ENCODE peak calls at places on chromosomes 13 and 19, in six cellular contexts. One of them, this sample, is unnamed.

GRCh38 chr19:1401138-1401888 is at the start of gene GAMT:
- DNase-seq in left ventricle myocardium inferior: peak
- DNase-seq in Peyer's patch: peak
- DNase-seq in AG04449: no peak
- DNase-seq in gastrocnemius medialis: no peak
- DNase-seq in dorsolateral prefrontal cortex: no peak
- DNase-seq in this sample: no peak

GRCh38 chr19:6103217-6103644 is 7.1 kb downstream of the RFX2 start:
- DNase-seq in AG04449: peak
- DNase-seq in gastrocnemius medialis: peak
- DNase-seq in dorsolateral prefrontal cortex: no peak
- DNase-seq in left ventricle myocardium inferior: peak
- DNase-seq in Peyer's patch: no peak
- DNase-seq in this sample: peak

GRCh38 chr19:48368942-48369341 is 4.8 kb downstream of the SYNGR4 start:
- DNase-seq in Peyer's patch: no peak
- DNase-seq in AG04449: no peak
- DNase-seq in dorsolateral prefrontal cortex: no peak
- DNase-seq in left ventricle myocardium inferior: no peak
- DNase-seq in gastrocnemius medialis: no peak
- DNase-seq in this sample: no peak

GRCh38 chr19:5826531-5827341 is 12.8 kb downstream of the FUT6 start:
- DNase-seq in AG04449: no peak
- DNase-seq in dorsolateral prefrontal cortex: no peak
- DNase-seq in Peyer's patch: peak
- DNase-seq in left ventricle myocardium inferior: peak
- DNase-seq in gastrocnemius medialis: no peak
- DNase-seq in this sample: no peak

GRCh38 chr19:3061214-3062161 is 807 bp downstream of the TLE5 start:
- DNase-seq in Peyer's patch: peak
- DNase-seq in dorsolateral prefrontal cortex: no peak
- DNase-seq in left ventricle myocardium inferior: peak
- DNase-seq in gastrocnemius medialis: peak
- DNase-seq in AG04449: no peak
- DNase-seq in this sample: no peak

GRCh38 chr13:47277774-47278173 is 380.9 kb upstream of the HTR2A start:
- DNase-seq in dorsolateral prefrontal cortex: no peak
- DNase-seq in left ventricle myocardium inferior: no peak
- DNase-seq in Peyer's patch: no peak
- DNase-seq in AG04449: no peak
- DNase-seq in gastrocnemius medialis: no peak
- DNase-seq in this sample: no peak

GRCh38 chr13:37681295-37682032 is 82.9 kb upstream of the POSTN start:
- DNase-seq in left ventricle myocardium inferior: no peak
- DNase-seq in Peyer's patch: no peak
- DNase-seq in AG04449: peak
- DNase-seq in dorsolateral prefrontal cortex: no peak
- DNase-seq in gastrocnemius medialis: no peak
- DNase-seq in this sample: no peak

GRCh38 chr19:27867981-27868380 is 1345.0 kb downstream of the UQCRFS1 start:
- DNase-seq in AG04449: no peak
- DNase-seq in dorsolateral prefrontal cortex: no peak
- DNase-seq in left ventricle myocardium inferior: no peak
- DNase-seq in gastrocnemius medialis: no peak
- DNase-seq in Peyer's patch: no peak
- DNase-seq in this sample: no peak

GRCh38 chr19:45469132-45469834 is 1.5 kb downstream of the FOSB start:
- DNase-seq in left ventricle myocardium inferior: peak
- DNase-seq in gastrocnemius medialis: peak
- DNase-seq in dorsolateral prefrontal cortex: peak
- DNase-seq in AG04449: no peak
- DNase-seq in Peyer's patch: peak
- DNase-seq in this sample: peak

GRCh38 chr19:10141973-10142372 is 22.3 kb upstream of the EIF3G start:
- DNase-seq in left ventricle myocardium inferior: no peak
- DNase-seq in Peyer's patch: no peak
- DNase-seq in gastrocnemius medialis: no peak
- DNase-seq in AG04449: no peak
- DNase-seq in dorsolateral prefrontal cortex: no peak
- DNase-seq in this sample: no peak

GRCh38 chr19:16066611-16067104 is 9.6 kb upstream of the TPM4 start:
- DNase-seq in Peyer's patch: peak
- DNase-seq in gastrocnemius medialis: no peak
- DNase-seq in left ventricle myocardium inferior: no peak
- DNase-seq in AG04449: no peak
- DNase-seq in dorsolateral prefrontal cortex: no peak
- DNase-seq in this sample: no peak

GRCh38 chr19:37999309-38000213 is 92.6 kb downstream of the SIPA1L3 start:
- DNase-seq in Peyer's patch: no peak
- DNase-seq in left ventricle myocardium inferior: peak
- DNase-seq in AG04449: peak
- DNase-seq in gastrocnemius medialis: peak
- DNase-seq in dorsolateral prefrontal cortex: no peak
- DNase-seq in this sample: peak

GRCh38 chr19:6987850-6988249 is 33.4 kb downstream of the MBD3L2B start:
- DNase-seq in left ventricle myocardium inferior: no peak
- DNase-seq in dorsolateral prefrontal cortex: no peak
- DNase-seq in gastrocnemius medialis: no peak
- DNase-seq in Peyer's patch: no peak
- DNase-seq in AG04449: no peak
- DNase-seq in this sample: no peak

GRCh38 chr19:5314012-5314906 is 26.4 kb downstream of the PTPRS start:
- DNase-seq in Peyer's patch: no peak
- DNase-seq in left ventricle myocardium inferior: no peak
- DNase-seq in AG04449: no peak
- DNase-seq in gastrocnemius medialis: no peak
- DNase-seq in dorsolateral prefrontal cortex: no peak
- DNase-seq in this sample: no peak

GRCh38 chr13:73287871-73288270 is 229.1 kb downstream of the KLF5 start:
- DNase-seq in Peyer's patch: no peak
- DNase-seq in dorsolateral prefrontal cortex: no peak
- DNase-seq in gastrocnemius medialis: no peak
- DNase-seq in left ventricle myocardium inferior: no peak
- DNase-seq in AG04449: no peak
- DNase-seq in this sample: no peak

GRCh38 chr19:395467-395866 is 13.5 kb downstream of the C2CD4C start:
- DNase-seq in AG04449: no peak
- DNase-seq in Peyer's patch: no peak
- DNase-seq in gastrocnemius medialis: no peak
- DNase-seq in left ventricle myocardium inferior: no peak
- DNase-seq in dorsolateral prefrontal cortex: no peak
- DNase-seq in this sample: no peak

GRCh38 chr13:97224544-97225324 is 2.6 kb downstream of the MBNL2 start:
- DNase-seq in gastrocnemius medialis: no peak
- DNase-seq in dorsolateral prefrontal cortex: no peak
- DNase-seq in AG04449: no peak
- DNase-seq in Peyer's patch: no peak
- DNase-seq in left ventricle myocardium inferior: no peak
- DNase-seq in this sample: no peak

GRCh38 chr13:34555988-34556387 is 386.1 kb upstream of the NBEA start:
- DNase-seq in Peyer's patch: no peak
- DNase-seq in dorsolateral prefrontal cortex: no peak
- DNase-seq in AG04449: no peak
- DNase-seq in left ventricle myocardium inferior: no peak
- DNase-seq in gastrocnemius medialis: no peak
- DNase-seq in this sample: no peak

GRCh38 chr19:11191273-11191755 is 6.0 kb downstream of the KANK2 start:
- DNase-seq in left ventricle myocardium inferior: peak
- DNase-seq in Peyer's patch: no peak
- DNase-seq in gastrocnemius medialis: peak
- DNase-seq in dorsolateral prefrontal cortex: no peak
- DNase-seq in AG04449: no peak
- DNase-seq in this sample: peak

GRCh38 chr13:101875717-101876393 is 423.4 kb downstream of the ITGBL1 start:
- DNase-seq in gastrocnemius medialis: no peak
- DNase-seq in dorsolateral prefrontal cortex: no peak
- DNase-seq in Peyer's patch: no peak
- DNase-seq in left ventricle myocardium inferior: no peak
- DNase-seq in AG04449: no peak
- DNase-seq in this sample: no peak

GRCh38 chr19:5403968-5404640 is 51.1 kb upstream of the ZNRF4 start:
- DNase-seq in Peyer's patch: no peak
- DNase-seq in gastrocnemius medialis: no peak
- DNase-seq in dorsolateral prefrontal cortex: peak
- DNase-seq in AG04449: peak
- DNase-seq in left ventricle myocardium inferior: peak
- DNase-seq in this sample: peak

GRCh38 chr19:8454218-8454617 is 9.4 kb downstream of the HNRNPM start:
- DNase-seq in left ventricle myocardium inferior: no peak
- DNase-seq in Peyer's patch: no peak
- DNase-seq in gastrocnemius medialis: no peak
- DNase-seq in AG04449: no peak
- DNase-seq in dorsolateral prefrontal cortex: no peak
- DNase-seq in this sample: no peak

GRCh38 chr13:97002581-97002980 is 8.3 kb upstream of the OXGR1 start:
- DNase-seq in dorsolateral prefrontal cortex: no peak
- DNase-seq in Peyer's patch: no peak
- DNase-seq in AG04449: no peak
- DNase-seq in left ventricle myocardium inferior: no peak
- DNase-seq in gastrocnemius medialis: no peak
- DNase-seq in this sample: no peak

GRCh38 chr13:113488283-113488682 is 2.2 kb downstream of the DCUN1D2 start:
- DNase-seq in Peyer's patch: no peak
- DNase-seq in left ventricle myocardium inferior: no peak
- DNase-seq in dorsolateral prefrontal cortex: no peak
- DNase-seq in AG04449: no peak
- DNase-seq in gastrocnemius medialis: no peak
- DNase-seq in this sample: no peak

GRCh38 chr13:113490496-113491417 is at the start of gene DCUN1D2:
- DNase-seq in left ventricle myocardium inferior: peak
- DNase-seq in gastrocnemius medialis: peak
- DNase-seq in dorsolateral prefrontal cortex: peak
- DNase-seq in Peyer's patch: peak
- DNase-seq in AG04449: peak
- DNase-seq in this sample: peak

GRCh38 chr13:113491418-113491883 is 940 bp upstream of the DCUN1D2 start:
- DNase-seq in gastrocnemius medialis: no peak
- DNase-seq in dorsolateral prefrontal cortex: no peak
- DNase-seq in left ventricle myocardium inferior: peak
- DNase-seq in Peyer's patch: no peak
- DNase-seq in AG04449: no peak
- DNase-seq in this sample: no peak

GRCh38 chr13:113489549-113490495 is 689 bp downstream of the DCUN1D2 start:
- DNase-seq in Peyer's patch: peak
- DNase-seq in left ventricle myocardium inferior: no peak
- DNase-seq in AG04449: no peak
- DNase-seq in gastrocnemius medialis: no peak
- DNase-seq in dorsolateral prefrontal cortex: peak
- DNase-seq in this sample: no peak

DNA sequence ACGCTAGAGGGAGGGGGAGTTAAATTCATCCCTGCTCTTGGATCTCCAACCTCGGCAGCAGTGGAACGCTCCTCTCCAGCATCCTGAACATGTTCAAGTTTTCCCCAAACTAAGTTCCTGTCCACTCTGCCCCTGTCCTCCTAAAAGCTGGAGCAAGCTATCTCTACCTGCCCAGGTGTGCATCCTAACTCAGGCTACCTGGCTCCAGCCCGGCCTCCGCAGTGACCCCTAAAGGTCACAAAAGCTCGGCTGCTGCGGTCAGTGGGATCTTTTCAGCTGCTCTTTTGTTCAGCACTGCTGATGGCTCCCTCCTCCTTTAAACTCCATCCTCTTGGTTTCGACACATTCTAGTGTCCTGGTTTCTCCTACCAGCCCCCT is 1.4 kb downstream of the DCUN1D2 start:
- DNase-seq in Peyer's patch: no peak
- DNase-seq in left ventricle myocardium inferior: no peak
- DNase-seq in dorsolateral prefrontal cortex: no peak
- DNase-seq in gastrocnemius medialis: no peak
- DNase-seq in AG04449: no peak
- DNase-seq in this sample: no peak
- TF ChIP-seq CTCF in Peyer's patch: no peak
- TF ChIP-seq CTCF in left ventricle myocardium inferior: no peak
- TF ChIP-seq CTCF in dorsolateral prefrontal cortex: no peak
- TF ChIP-seq CTCF in gastrocnemius medialis: no peak
- TF ChIP-seq CTCF in AG04449: no peak
- TF ChIP-seq CTCF in this sample: no peak

DNA sequence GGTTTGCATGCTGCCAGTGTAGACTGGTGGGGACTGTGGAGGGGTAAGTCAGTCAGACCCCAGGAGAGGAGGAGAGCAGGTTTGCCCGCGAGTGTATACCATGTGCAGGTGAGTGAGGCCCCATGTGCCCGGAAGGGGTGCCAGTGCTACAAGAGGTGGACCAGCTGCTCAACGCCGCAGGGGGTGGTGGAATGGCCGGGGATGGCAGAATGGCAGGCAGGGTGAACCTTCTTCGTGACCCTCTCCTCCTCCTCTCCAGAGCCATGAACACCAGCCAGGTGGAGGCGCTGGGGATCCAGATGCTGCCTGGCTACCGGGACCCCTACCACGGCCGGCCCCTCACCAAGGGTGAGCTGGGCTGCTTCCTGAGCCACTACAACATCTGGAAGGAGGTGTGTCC is 22.2 kb downstream of the COLGALT1 start:
- DNase-seq in AG04449: no peak
- DNase-seq in left ventricle myocardium inferior: no peak
- DNase-seq in Peyer's patch: no peak
- DNase-seq in dorsolateral prefrontal cortex: no peak
- DNase-seq in gastrocnemius medialis: no peak
- DNase-seq in this sample: no peak
- H3K4me3 ChIP-seq in AG04449: no peak
- H3K4me3 ChIP-seq in left ventricle myocardium inferior: no peak
- H3K4me3 ChIP-seq in Peyer's patch: no peak
- H3K4me3 ChIP-seq in dorsolateral prefrontal cortex: no peak
- H3K4me3 ChIP-seq in gastrocnemius medialis: no peak
- H3K4me3 ChIP-seq in this sample: no peak

GRCh38 chr13:31409678-31410356 is 210.0 kb downstream of the B3GLCT start:
- DNase-seq in gastrocnemius medialis: no peak
- DNase-seq in Peyer's patch: no peak
- DNase-seq in left ventricle myocardium inferior: no peak
- DNase-seq in AG04449: no peak
- DNase-seq in dorsolateral prefrontal cortex: no peak
- DNase-seq in this sample: no peak
- TF ChIP-seq CTCF in gastrocnemius medialis: no peak
- TF ChIP-seq CTCF in Peyer's patch: no peak
- TF ChIP-seq CTCF in left ventricle myocardium inferior: peak
- TF ChIP-seq CTCF in AG04449: no peak
- TF ChIP-seq CTCF in dorsolateral prefrontal cortex: no peak
- TF ChIP-seq CTCF in this sample: no peak

GRCh38 chr19:58474291-58474996 is 1.7 kb upstream of the ZNF446 start:
- DNase-seq in gastrocnemius medialis: no peak
- DNase-seq in left ventricle myocardium inferior: no peak
- DNase-seq in Peyer's patch: no peak
- DNase-seq in AG04449: peak
- DNase-seq in dorsolateral prefrontal cortex: no peak
- DNase-seq in this sample: no peak
- H3K4me3 ChIP-seq in gastrocnemius medialis: no peak
- H3K4me3 ChIP-seq in left ventricle myocardium inferior: no peak
- H3K4me3 ChIP-seq in Peyer's patch: no peak
- H3K4me3 ChIP-seq in AG04449: no peak
- H3K4me3 ChIP-seq in dorsolateral prefrontal cortex: no peak
- H3K4me3 ChIP-seq in this sample: no peak

GRCh38 chr13:49791214-49791752 is 1.2 kb downstream of the KPNA3 start:
- DNase-seq in Peyer's patch: no peak
- DNase-seq in AG04449: no peak
- DNase-seq in left ventricle myocardium inferior: no peak
- DNase-seq in gastrocnemius medialis: no peak
- DNase-seq in dorsolateral prefrontal cortex: no peak
- DNase-seq in this sample: no peak
- TF ChIP-seq CTCF in Peyer's patch: no peak
- TF ChIP-seq CTCF in AG04449: no peak
- TF ChIP-seq CTCF in left ventricle myocardium inferior: no peak
- TF ChIP-seq CTCF in gastrocnemius medialis: no peak
- TF ChIP-seq CTCF in dorsolateral prefrontal cortex: no peak
- TF ChIP-seq CTCF in this sample: no peak

This sample was measured in tibial artery.